ENCODE peak calls at places on chromosomes 3 and 15, in ten cellular contexts. K is progenitor cell of endocrine pancreas; I is activated naive CD8-positive, alpha-beta T cell treated with anti-CD3 and anti-CD28 coated beads, Interleukin-2, amount 50 U/mL, for 24 hours; T is ACHN; Z is amniotic stem cell; H is H7; P is A549; U is mucosa of descending colon; F is retinal pigment epithelial cell; Y is PC-3. L is an unnamed sample.

GRCh38 chr15:73654659-73655058 is 21.5 kb upstream of the NPTN start:
- DNase-seq in K (no peak), F (no peak), P (no peak), Z (no peak), Y (no peak), T (no peak), U (no peak), H (no peak), I (no peak), L (no peak)

GRCh38 chr15:91915576-91915975 is 62.1 kb downstream of the SLCO3A1 start:
- DNase-seq in Y (no peak), F (no peak), Z (no peak), P (no peak), H (no peak), K (no peak), U (peak), T (no peak), I (no peak), L (no peak)

GRCh38 chr3:141575879-141576743 is 89.3 kb downstream of the RASA2 start:
- DNase-seq in H (peak), P (peak), Z (no peak), F (no peak), U (peak), K (no peak), I (no peak), Y (peak), T (peak), L (peak)

GRCh38 chr3:58009749-58010535 is 1.7 kb downstream of the FLNB start:
- DNase-seq in U (peak), K (no peak), Z (no peak), F (no peak), Y (peak), P (no peak), H (peak), T (no peak), I (no peak), L (no peak)

GRCh38 chr3:71063768-71064287 is 519.7 kb downstream of the FOXP1 start:
- DNase-seq in Y (peak), F (no peak), I (peak), K (no peak), H (peak), U (peak), P (no peak), T (peak), Z (no peak), L (no peak)

GRCh38 chr3:64488938-64489337 is 198.9 kb downstream of the ADAMTS9 start:
- DNase-seq in T (no peak), P (no peak), U (no peak), K (no peak), I (no peak), F (no peak), H (no peak), Z (no peak), Y (no peak), L (no peak)

GRCh38 chr3:187744169-187745151 is 808 bp downstream of the BCL6 start:
- DNase-seq in K (no peak), F (no peak), U (peak), H (peak), Z (no peak), I (peak), Y (peak), P (peak), T (peak), L (no peak)

GRCh38 chr15:70059476-70060213 is 38.1 kb downstream of the TLE3 start:
- DNase-seq in U (peak), Z (no peak), T (no peak), P (no peak), H (no peak), I (no peak), F (no peak), Y (no peak), K (no peak), L (no peak)

GRCh38 chr3:123297627-123297899 is 95.8 kb downstream of the SEC22A start:
- DNase-seq in P (no peak), F (no peak), T (no peak), K (no peak), I (no peak), U (no peak), H (peak), Y (peak), Z (no peak), L (no peak)

GRCh38 chr3:113035387-113035982 is 44.7 kb downstream of the GTPBP8 start:
- DNase-seq in U (no peak), K (peak), T (peak), Z (peak), I (peak), H (peak), P (peak), Y (peak), F (no peak), L (peak)

GRCh38 chr15:68053997-68054657 is at the start of gene PIAS1:
- DNase-seq in P (peak), Y (peak), Z (peak), T (peak), F (peak), H (peak), K (peak), I (peak), U (peak), L (peak)

GRCh38 chr3:10511809-10512494 is 6.6 kb upstream of the ATP2B2 start:
- DNase-seq in P (no peak), Y (peak), F (no peak), I (no peak), U (no peak), H (no peak), K (no peak), Z (no peak), T (peak), L (no peak)

GRCh38 chr3:109131276-109131675 is 5.2 kb upstream of the C3orf85 start:
- DNase-seq in Z (no peak), H (no peak), P (no peak), I (no peak), T (no peak), K (no peak), F (no peak), U (no peak), Y (no peak), L (no peak)

GRCh38 chr3:48655586-48655985 is 7.1 kb downstream of the CELSR3 start:
- DNase-seq in Z (no peak), I (peak), F (no peak), K (no peak), H (no peak), P (no peak), U (no peak), T (no peak), Y (no peak), L (no peak)

GRCh38 chr15:90837052-90837621 is 31.3 kb upstream of the FURIN start:
- DNase-seq in P (no peak), Z (no peak), Y (no peak), H (peak), I (peak), F (no peak), T (no peak), K (no peak), U (no peak), L (no peak)

GRCh38 chr3:151940481-151940880 is 67.0 kb downstream of the SUCNR1 start:
- DNase-seq in F (no peak), P (no peak), U (no peak), T (no peak), Y (no peak), Z (no peak), I (no peak), K (no peak), H (no peak), L (no peak)

GRCh38 chr3:114405202-114405601 is 111.4 kb downstream of the TIGIT start:
- DNase-seq in Y (no peak), I (no peak), K (no peak), U (no peak), P (no peak), H (no peak), Z (no peak), F (no peak), T (no peak), L (no peak)

GRCh38 chr15:36545451-36545992 is 33.9 kb upstream of the CDIN1 start:
- DNase-seq in T (no peak), Z (no peak), P (no peak), H (peak), Y (no peak), K (no peak), I (no peak), F (no peak), U (no peak), L (no peak)

GRCh38 chr3:86788371-86788770 is 202.6 kb downstream of the VGLL3 start:
- DNase-seq in P (no peak), I (no peak), T (no peak), K (no peak), H (no peak), Y (no peak), Z (no peak), F (no peak), U (no peak), L (no peak)

GRCh38 chr3:149247929-149248691 is 26.5 kb upstream of the CP start:
- DNase-seq in T (no peak), H (no peak), P (no peak), F (no peak), K (no peak), U (no peak), Z (no peak), Y (peak), I (peak), L (no peak)

GRCh38 chr3:73504255-73504654 is 120.5 kb downstream of the PDZRN3 start:
- DNase-seq in H (no peak), P (no peak), U (no peak), Y (no peak), K (no peak), F (no peak), Z (no peak), T (no peak), I (no peak), L (no peak)

GRCh38 chr15:29968099-29968892 is 114.5 kb upstream of the GOLGA8J start:
- DNase-seq in K (peak), P (peak), Z (no peak), F (no peak), T (no peak), I (no peak), U (peak), H (peak), Y (peak), L (no peak)

GRCh38 chr3:127206154-127206553 is 13.2 kb downstream of the PRR23E start:
- DNase-seq in U (no peak), I (no peak), Z (no peak), T (no peak), Y (no peak), K (no peak), H (peak), F (no peak), P (no peak), L (no peak)

GRCh38 chr3:30302027-30302426 is 304.4 kb upstream of the TGFBR2 start:
- DNase-seq in Y (peak), F (no peak), P (no peak), Z (no peak), K (no peak), I (no peak), T (no peak), H (no peak), U (no peak), L (no peak)

GRCh38 chr15:57895291-57895690 is 170.2 kb downstream of the ALDH1A2 start:
- DNase-seq in I (no peak), H (no peak), K (no peak), T (no peak), P (no peak), U (no peak), Y (no peak), Z (no peak), F (no peak), L (no peak)

GRCh38 chr15:92159906-92160841 is 233.5 kb upstream of the ST8SIA2 start:
- DNase-seq in I (no peak), U (no peak), P (no peak), T (no peak), K (no peak), H (peak), Y (no peak), Z (no peak), F (no peak), L (no peak)

GRCh38 chr3:11273945-11274344 is 1.7 kb downstream of the ATG7 start:
- DNase-seq in F (no peak), P (no peak), H (no peak), T (no peak), U (no peak), Z (no peak), I (no peak), Y (peak), K (no peak), L (no peak)

GRCh38 chr15:52408823-52409222 is 113.2 kb upstream of the MYO5C start:
- DNase-seq in K (no peak), I (no peak), U (no peak), Y (peak), F (no peak), T (no peak), H (no peak), P (no peak), Z (no peak), L (no peak)

GRCh38 chr3:132311860-132312259 is 5.3 kb upstream of the ACP3 start:
- DNase-seq in U (no peak), I (no peak), F (no peak), Y (no peak), H (no peak), P (no peak), Z (no peak), K (no peak), T (no peak), L (no peak)

GRCh38 chr15:101614761-101615160 is 37.4 kb downstream of the TM2D3 start:
- DNase-seq in Z (no peak), K (no peak), H (no peak), U (no peak), I (no peak), Y (no peak), T (no peak), F (no peak), P (no peak), L (no peak)

GRCh38 chr3:65508743-65509422 is 529.8 kb downstream of the MAGI1 start:
- DNase-seq in Y (no peak), T (no peak), K (no peak), F (no peak), Z (no peak), P (no peak), U (no peak), H (peak), I (no peak), L (no peak)

GRCh38 chr3:4841783-4842440 is 137.3 kb upstream of the BHLHE40 start:
- DNase-seq in Y (peak), Z (no peak), K (no peak), T (no peak), F (no peak), I (no peak), U (no peak), P (no peak), H (no peak), L (no peak)

GRCh38 chr3:45508659-45509037 is 85.9 kb upstream of the LIMD1 start:
- DNase-seq in P (no peak), T (no peak), Y (no peak), K (no peak), Z (no peak), I (no peak), U (no peak), H (no peak), F (no peak), L (no peak)

GRCh38 chr3:158679547-158680000 is 7.1 kb upstream of the LXN start:
- DNase-seq in Z (no peak), H (no peak), I (no peak), K (no peak), P (no peak), U (no peak), T (peak), F (no peak), Y (peak), L (no peak)

GRCh38 chr3:38313685-38314084 is 31.6 kb downstream of the SLC22A14 start:
- DNase-seq in U (no peak), P (no peak), K (no peak), Z (no peak), Y (no peak), I (no peak), H (peak), F (no peak), T (no peak), L (no peak)

GRCh38 chr3:124860599-124860998 is 26.6 kb downstream of the ITGB5 start:
- DNase-seq in H (no peak), Z (peak), U (no peak), Y (peak), F (peak), I (no peak), T (peak), K (no peak), P (peak), L (peak)

GRCh38 chr15:38129531-38130199 is 123.0 kb upstream of the SPRED1 start:
- DNase-seq in I (peak), U (peak), K (no peak), Y (peak), Z (peak), T (peak), P (no peak), F (peak), H (no peak), L (no peak)

GRCh38 chr3:15982667-15983145 is 184.9 kb upstream of the ANKRD28 start:
- DNase-seq in Z (peak), I (no peak), F (peak), H (no peak), U (no peak), Y (peak), T (peak), K (no peak), P (no peak), L (no peak)